ENCODE peak calls at places on chromosomes 12 and 14, in four cellular contexts. I is ELR, E is uterus, U is ACHN. J is an unnamed sample.
A peak's percentile ranks its signal among the peaks of the same experiment; 100 is the strongest.

GRCh38 chr14:47539065-47539464 is 136.3 kb downstream of the MDGA2 start:
- DNase-seq in I (no peak), E (no peak), U (peak; percentile 68), J (no peak)

GRCh38 chr14:104888489-104889373 is 23.7 kb downstream of the CEP170B start:
- DNase-seq in U (no peak), I (no peak), E (no peak), J (no peak)

GRCh38 chr14:26828741-26829140 is 230.9 kb upstream of the NOVA1 start:
- DNase-seq in I (no peak), U (no peak), E (no peak), J (no peak)

GRCh38 chr14:70707138-70708038 is 65.7 kb downstream of the TTC9 start:
- DNase-seq in E (no peak), I (peak; percentile 60), U (peak; percentile 65), J (peak; percentile 96)

GRCh38 chr12:64088431-64089349 is 133.4 kb downstream of the KICS2 start:
- DNase-seq in I (peak; percentile 99), E (peak; percentile 65), U (peak; percentile 99), J (peak; percentile 95)

GRCh38 chr12:1611775-1612174 is 17.3 kb upstream of the WNT5B start:
- DNase-seq in I (peak; percentile 83), U (no peak), E (no peak), J (no peak)

GRCh38 chr12:57744194-57744776 is 554 bp upstream of the TSPAN31 start:
- DNase-seq in I (no peak), E (peak; percentile 75), U (peak; percentile 90), J (peak; percentile 72)

GRCh38 chr14:53946404-53947400 is 9.9 kb downstream of the BMP4 start:
- DNase-seq in U (no peak), E (no peak), I (no peak), J (no peak)

GRCh38 chr14:91058017-91058675 is 2.3 kb downstream of the RPS6KA5 start:
- DNase-seq in U (peak; percentile 80), E (no peak), I (peak; percentile 51), J (peak; percentile 79)

GRCh38 chr12:14995583-14996425 is 23.0 kb downstream of the PDE6H start:
- DNase-seq in U (peak; percentile 68), I (peak; percentile 79), E (no peak), J (peak; percentile 71)

GRCh38 chr12:119914666-119915065 is 37.5 kb upstream of the CIT start:
- DNase-seq in U (no peak), I (no peak), E (no peak), J (no peak)

GRCh38 chr12:62576503-62576902 is 109.9 kb downstream of the MON2 start:
- DNase-seq in I (no peak), U (no peak), E (no peak), J (no peak)

GRCh38 chr14:59429798-59430197 is 35.4 kb downstream of the GPR135 start:
- DNase-seq in U (no peak), I (no peak), E (no peak), J (no peak)

GRCh38 chr12:66048843-66049537 is 81.6 kb downstream of the LLPH start:
- DNase-seq in U (no peak), I (peak; percentile 30), E (no peak), J (no peak)

GRCh38 chr14:54086780-54087179 is 130.2 kb upstream of the BMP4 start:
- DNase-seq in E (no peak), I (no peak), U (no peak), J (no peak)

GRCh38 chr12:11500222-11500860 is 105.0 kb upstream of the PRB2 start:
- DNase-seq in E (peak; percentile 47), I (peak; percentile 54), U (peak; percentile 92), J (no peak)

GRCh38 chr14:79271122-79271521 is 940.2 kb downstream of the DIO2 start:
- DNase-seq in E (no peak), I (no peak), U (no peak), J (no peak)

GRCh38 chr14:104724981-104725771 is 1.1 kb downstream of the ADSS1 start:
- DNase-seq in E (no peak), I (peak; percentile 53), U (peak; percentile 39), J (peak; percentile 62)

GRCh38 chr14:55279384-55279783 is 8.2 kb downstream of the FBXO34 start:
- DNase-seq in U (no peak), I (no peak), E (no peak), J (no peak)

GRCh38 chr14:96497087-96497486 is 5.1 kb upstream of the PAPOLA start:
- DNase-seq in E (no peak), I (peak; percentile 42), U (no peak), J (peak; percentile 12)

GRCh38 chr12:89355243-89356068 is 3.2 kb upstream of the DUSP6 start:
- DNase-seq in U (peak; percentile 87), I (peak; percentile 37), E (no peak), J (peak; percentile 66)

GRCh38 chr14:51939727-51940126 is 49.6 kb upstream of the RTRAF start:
- DNase-seq in U (no peak), E (peak; percentile 38), I (no peak), J (no peak)

GRCh38 chr12:12542964-12543363 is 19.7 kb downstream of the DUSP16 start:
- DNase-seq in I (no peak), E (no peak), U (no peak), J (no peak)

GRCh38 chr12:10136637-10137205 is 6.7 kb upstream of the CLEC7A start:
- DNase-seq in E (no peak), U (no peak), I (no peak), J (no peak)

GRCh38 chr12:113980537-113981337 is 14.6 kb upstream of the RBM19 start:
- DNase-seq in U (peak; percentile 76), I (peak; percentile 74), E (no peak), J (peak; percentile 56)

GRCh38 chr12:53483979-53484377 is 15.3 kb downstream of the MAP3K12 start:
- DNase-seq in I (no peak), E (no peak), U (no peak), J (no peak)

GRCh38 chr12:6267007-6267721 is 43.3 kb upstream of the PLEKHG6 start:
- DNase-seq in I (no peak), E (no peak), U (peak; percentile 53), J (peak; percentile 97)

J was measured in SW480.